ENCODE peak calls at places on chromosome 13, in five cellular contexts. One of them, this sample, is unnamed.

GRCh38 chr13:91142572-91142971 is 204.9 kb upstream of the MIR17HG start:
- DNase-seq in stimulated activated CD4-positive, alpha-beta T cell treated with anti-CD3 and anti-CD28 coated beads, Interleukin-2, amount 100 ng/mL, for 48 hours: no peak
- DNase-seq in HTR-8/SVneo: peak
- DNase-seq in GM23338: no peak
- DNase-seq in left ventricle myocardium superior: no peak
- DNase-seq in this sample: no peak

GRCh38 chr13:70339738-70340137 is 231.5 kb upstream of the KLHL1 start:
- DNase-seq in stimulated activated CD4-positive, alpha-beta T cell treated with anti-CD3 and anti-CD28 coated beads, Interleukin-2, amount 100 ng/mL, for 48 hours: no peak
- DNase-seq in HTR-8/SVneo: no peak
- DNase-seq in GM23338: peak
- DNase-seq in left ventricle myocardium superior: no peak
- DNase-seq in this sample: peak

GRCh38 chr13:55307909-55308308 is 1832.8 kb upstream of the PRR20A start:
- DNase-seq in stimulated activated CD4-positive, alpha-beta T cell treated with anti-CD3 and anti-CD28 coated beads, Interleukin-2, amount 100 ng/mL, for 48 hours: no peak
- DNase-seq in HTR-8/SVneo: no peak
- DNase-seq in GM23338: no peak
- DNase-seq in left ventricle myocardium superior: no peak
- DNase-seq in this sample: no peak

GRCh38 chr13:98892077-98892476 is 85.8 kb downstream of the DOCK9 start:
- DNase-seq in stimulated activated CD4-positive, alpha-beta T cell treated with anti-CD3 and anti-CD28 coated beads, Interleukin-2, amount 100 ng/mL, for 48 hours: no peak
- DNase-seq in HTR-8/SVneo: no peak
- DNase-seq in GM23338: no peak
- DNase-seq in left ventricle myocardium superior: no peak
- DNase-seq in this sample: no peak

GRCh38 chr13:95676100-95676774 is 702 bp upstream of the DNAJC3 start:
- DNase-seq in stimulated activated CD4-positive, alpha-beta T cell treated with anti-CD3 and anti-CD28 coated beads, Interleukin-2, amount 100 ng/mL, for 48 hours: peak
- DNase-seq in HTR-8/SVneo: no peak
- DNase-seq in GM23338: peak
- DNase-seq in left ventricle myocardium superior: no peak
- DNase-seq in this sample: no peak

GRCh38 chr13:80211573-80211972 is 129.4 kb downstream of the SPRY2 start:
- DNase-seq in stimulated activated CD4-positive, alpha-beta T cell treated with anti-CD3 and anti-CD28 coated beads, Interleukin-2, amount 100 ng/mL, for 48 hours: no peak
- DNase-seq in HTR-8/SVneo: no peak
- DNase-seq in GM23338: no peak
- DNase-seq in left ventricle myocardium superior: no peak
- DNase-seq in this sample: no peak

GRCh38 chr13:37602743-37603381 is 4.3 kb upstream of the POSTN start:
- DNase-seq in stimulated activated CD4-positive, alpha-beta T cell treated with anti-CD3 and anti-CD28 coated beads, Interleukin-2, amount 100 ng/mL, for 48 hours: no peak
- DNase-seq in HTR-8/SVneo: no peak
- DNase-seq in GM23338: no peak
- DNase-seq in left ventricle myocardium superior: no peak
- DNase-seq in this sample: no peak

GRCh38 chr13:106010836-106011235 is 524.6 kb downstream of the EFNB2 start:
- DNase-seq in stimulated activated CD4-positive, alpha-beta T cell treated with anti-CD3 and anti-CD28 coated beads, Interleukin-2, amount 100 ng/mL, for 48 hours: no peak
- DNase-seq in HTR-8/SVneo: no peak
- DNase-seq in GM23338: no peak
- DNase-seq in left ventricle myocardium superior: no peak
- DNase-seq in this sample: no peak

GRCh38 chr13:72839831-72840426 is 58.0 kb downstream of the PIBF1 start:
- DNase-seq in stimulated activated CD4-positive, alpha-beta T cell treated with anti-CD3 and anti-CD28 coated beads, Interleukin-2, amount 100 ng/mL, for 48 hours: peak
- DNase-seq in HTR-8/SVneo: peak
- DNase-seq in GM23338: peak
- DNase-seq in left ventricle myocardium superior: peak
- DNase-seq in this sample: peak

GRCh38 chr13:110419946-110420345 is 112.9 kb downstream of the COL4A2 start:
- DNase-seq in stimulated activated CD4-positive, alpha-beta T cell treated with anti-CD3 and anti-CD28 coated beads, Interleukin-2, amount 100 ng/mL, for 48 hours: no peak
- DNase-seq in HTR-8/SVneo: no peak
- DNase-seq in GM23338: no peak
- DNase-seq in left ventricle myocardium superior: no peak
- DNase-seq in this sample: no peak

GRCh38 chr13:113840541-113841354 is 23.1 kb downstream of the GAS6 start:
- DNase-seq in stimulated activated CD4-positive, alpha-beta T cell treated with anti-CD3 and anti-CD28 coated beads, Interleukin-2, amount 100 ng/mL, for 48 hours: no peak
- DNase-seq in HTR-8/SVneo: no peak
- DNase-seq in GM23338: no peak
- DNase-seq in left ventricle myocardium superior: peak
- DNase-seq in this sample: no peak

GRCh38 chr13:110233181-110233641 is 73.7 kb downstream of the COL4A1 start:
- DNase-seq in stimulated activated CD4-positive, alpha-beta T cell treated with anti-CD3 and anti-CD28 coated beads, Interleukin-2, amount 100 ng/mL, for 48 hours: no peak
- DNase-seq in HTR-8/SVneo: no peak
- DNase-seq in GM23338: no peak
- DNase-seq in left ventricle myocardium superior: peak
- DNase-seq in this sample: no peak

GRCh38 chr13:31174018-31174417 is 12.3 kb upstream of the HSPH1 start:
- DNase-seq in stimulated activated CD4-positive, alpha-beta T cell treated with anti-CD3 and anti-CD28 coated beads, Interleukin-2, amount 100 ng/mL, for 48 hours: no peak
- DNase-seq in HTR-8/SVneo: no peak
- DNase-seq in GM23338: no peak
- DNase-seq in left ventricle myocardium superior: no peak
- DNase-seq in this sample: no peak

GRCh38 chr13:30071890-30072817 is 221.7 kb upstream of the UBL3 start:
- DNase-seq in stimulated activated CD4-positive, alpha-beta T cell treated with anti-CD3 and anti-CD28 coated beads, Interleukin-2, amount 100 ng/mL, for 48 hours: no peak
- DNase-seq in HTR-8/SVneo: no peak
- DNase-seq in GM23338: peak
- DNase-seq in left ventricle myocardium superior: no peak
- DNase-seq in this sample: no peak

GRCh38 chr13:36456577-36456976 is 24.3 kb downstream of the CCNA1 start:
- DNase-seq in stimulated activated CD4-positive, alpha-beta T cell treated with anti-CD3 and anti-CD28 coated beads, Interleukin-2, amount 100 ng/mL, for 48 hours: no peak
- DNase-seq in HTR-8/SVneo: no peak
- DNase-seq in GM23338: no peak
- DNase-seq in left ventricle myocardium superior: no peak
- DNase-seq in this sample: no peak

GRCh38 chr13:111957913-111958450 is 109.0 kb upstream of the SOX1 start:
- DNase-seq in stimulated activated CD4-positive, alpha-beta T cell treated with anti-CD3 and anti-CD28 coated beads, Interleukin-2, amount 100 ng/mL, for 48 hours: no peak
- DNase-seq in HTR-8/SVneo: no peak
- DNase-seq in GM23338: no peak
- DNase-seq in left ventricle myocardium superior: no peak
- DNase-seq in this sample: no peak

GRCh38 chr13:42047561-42048322 is 706 bp upstream of the DGKH start:
- DNase-seq in stimulated activated CD4-positive, alpha-beta T cell treated with anti-CD3 and anti-CD28 coated beads, Interleukin-2, amount 100 ng/mL, for 48 hours: no peak
- DNase-seq in HTR-8/SVneo: peak
- DNase-seq in GM23338: peak
- DNase-seq in left ventricle myocardium superior: peak
- DNase-seq in this sample: no peak

GRCh38 chr13:99548448-99548847 is 47.2 kb downstream of the TM9SF2 start:
- DNase-seq in stimulated activated CD4-positive, alpha-beta T cell treated with anti-CD3 and anti-CD28 coated beads, Interleukin-2, amount 100 ng/mL, for 48 hours: no peak
- DNase-seq in HTR-8/SVneo: no peak
- DNase-seq in GM23338: no peak
- DNase-seq in left ventricle myocardium superior: no peak
- DNase-seq in this sample: no peak

GRCh38 chr13:55572862-55573261 is 1567.9 kb upstream of the PRR20A start:
- DNase-seq in stimulated activated CD4-positive, alpha-beta T cell treated with anti-CD3 and anti-CD28 coated beads, Interleukin-2, amount 100 ng/mL, for 48 hours: no peak
- DNase-seq in HTR-8/SVneo: no peak
- DNase-seq in GM23338: no peak
- DNase-seq in left ventricle myocardium superior: no peak
- DNase-seq in this sample: no peak

GRCh38 chr13:96141032-96141431 is 51.1 kb downstream of the HS6ST3 start:
- DNase-seq in stimulated activated CD4-positive, alpha-beta T cell treated with anti-CD3 and anti-CD28 coated beads, Interleukin-2, amount 100 ng/mL, for 48 hours: no peak
- DNase-seq in HTR-8/SVneo: no peak
- DNase-seq in GM23338: peak
- DNase-seq in left ventricle myocardium superior: no peak
- DNase-seq in this sample: peak

GRCh38 chr13:40430234-40430633 is 236.2 kb downstream of the FOXO1 start:
- DNase-seq in stimulated activated CD4-positive, alpha-beta T cell treated with anti-CD3 and anti-CD28 coated beads, Interleukin-2, amount 100 ng/mL, for 48 hours: no peak
- DNase-seq in HTR-8/SVneo: no peak
- DNase-seq in GM23338: no peak
- DNase-seq in left ventricle myocardium superior: no peak
- DNase-seq in this sample: no peak

GRCh38 chr13:77333521-77334083 is 6.7 kb upstream of the MYCBP2 start:
- DNase-seq in stimulated activated CD4-positive, alpha-beta T cell treated with anti-CD3 and anti-CD28 coated beads, Interleukin-2, amount 100 ng/mL, for 48 hours: no peak
- DNase-seq in HTR-8/SVneo: no peak
- DNase-seq in GM23338: no peak
- DNase-seq in left ventricle myocardium superior: no peak
- DNase-seq in this sample: no peak

GRCh38 chr13:93620366-93620765 is 393.8 kb downstream of the GPC6 start:
- DNase-seq in stimulated activated CD4-positive, alpha-beta T cell treated with anti-CD3 and anti-CD28 coated beads, Interleukin-2, amount 100 ng/mL, for 48 hours: no peak
- DNase-seq in HTR-8/SVneo: no peak
- DNase-seq in GM23338: no peak
- DNase-seq in left ventricle myocardium superior: no peak
- DNase-seq in this sample: no peak

GRCh38 chr13:110338441-110339101 is 31.5 kb downstream of the COL4A2 start:
- DNase-seq in stimulated activated CD4-positive, alpha-beta T cell treated with anti-CD3 and anti-CD28 coated beads, Interleukin-2, amount 100 ng/mL, for 48 hours: no peak
- DNase-seq in HTR-8/SVneo: no peak
- DNase-seq in GM23338: no peak
- DNase-seq in left ventricle myocardium superior: peak
- DNase-seq in this sample: no peak

GRCh38 chr13:37319041-37319443 is 213.6 kb upstream of the CSNK1A1L start:
- DNase-seq in stimulated activated CD4-positive, alpha-beta T cell treated with anti-CD3 and anti-CD28 coated beads, Interleukin-2, amount 100 ng/mL, for 48 hours: no peak
- DNase-seq in HTR-8/SVneo: no peak
- DNase-seq in GM23338: no peak
- DNase-seq in left ventricle myocardium superior: no peak
- DNase-seq in this sample: no peak

GRCh38 chr13:100440756-100441421 is 147.7 kb downstream of the GGACT start:
- DNase-seq in stimulated activated CD4-positive, alpha-beta T cell treated with anti-CD3 and anti-CD28 coated beads, Interleukin-2, amount 100 ng/mL, for 48 hours: no peak
- DNase-seq in HTR-8/SVneo: peak
- DNase-seq in GM23338: no peak
- DNase-seq in left ventricle myocardium superior: no peak
- DNase-seq in this sample: no peak

GRCh38 chr13:91904005-91904404 is 505.6 kb downstream of the GPC5 start:
- DNase-seq in stimulated activated CD4-positive, alpha-beta T cell treated with anti-CD3 and anti-CD28 coated beads, Interleukin-2, amount 100 ng/mL, for 48 hours: no peak
- DNase-seq in HTR-8/SVneo: no peak
- DNase-seq in GM23338: no peak
- DNase-seq in left ventricle myocardium superior: no peak
- DNase-seq in this sample: no peak

GRCh38 chr13:108120332-108120731 is 95.0 kb downstream of the LIG4 start:
- DNase-seq in stimulated activated CD4-positive, alpha-beta T cell treated with anti-CD3 and anti-CD28 coated beads, Interleukin-2, amount 100 ng/mL, for 48 hours: no peak
- DNase-seq in HTR-8/SVneo: no peak
- DNase-seq in GM23338: peak
- DNase-seq in left ventricle myocardium superior: no peak
- DNase-seq in this sample: peak

GRCh38 chr13:65789815-65790214 is 1440.3 kb downstream of the PCDH9 start:
- DNase-seq in stimulated activated CD4-positive, alpha-beta T cell treated with anti-CD3 and anti-CD28 coated beads, Interleukin-2, amount 100 ng/mL, for 48 hours: no peak
- DNase-seq in HTR-8/SVneo: peak
- DNase-seq in GM23338: no peak
- DNase-seq in left ventricle myocardium superior: no peak
- DNase-seq in this sample: no peak

GRCh38 chr13:25632166-25632888 is 260.6 kb downstream of the ATP8A2 start:
- DNase-seq in stimulated activated CD4-positive, alpha-beta T cell treated with anti-CD3 and anti-CD28 coated beads, Interleukin-2, amount 100 ng/mL, for 48 hours: no peak
- DNase-seq in HTR-8/SVneo: no peak
- DNase-seq in GM23338: peak
- DNase-seq in left ventricle myocardium superior: no peak
- DNase-seq in this sample: no peak

GRCh38 chr13:51534075-51534817 is 50.0 kb upstream of the WDFY2 start:
- DNase-seq in stimulated activated CD4-positive, alpha-beta T cell treated with anti-CD3 and anti-CD28 coated beads, Interleukin-2, amount 100 ng/mL, for 48 hours: no peak
- DNase-seq in HTR-8/SVneo: no peak
- DNase-seq in GM23338: no peak
- DNase-seq in left ventricle myocardium superior: peak
- DNase-seq in this sample: no peak

GRCh38 chr13:74064805-74065204 is 69.4 kb downstream of the KLF12 start:
- DNase-seq in stimulated activated CD4-positive, alpha-beta T cell treated with anti-CD3 and anti-CD28 coated beads, Interleukin-2, amount 100 ng/mL, for 48 hours: no peak
- DNase-seq in HTR-8/SVneo: no peak
- DNase-seq in GM23338: no peak
- DNase-seq in left ventricle myocardium superior: no peak
- DNase-seq in this sample: no peak